ENCODE peak calls at places on chromosomes 1 and 21, in five cellular contexts. One of them, this sample, is unnamed.

GRCh38 chr21:39504230-39504629 is 52.5 kb downstream of the SH3BGR start:
- DNase-seq in hepatic stellate cell: no peak
- DNase-seq in left ventricle myocardium superior: no peak
- DNase-seq in bronchial epithelial cell: no peak
- DNase-seq in fibroblast of pulmonary artery: no peak
- DNase-seq in this sample: no peak

GRCh38 chr1:201946224-201946908 is at the start of gene LMOD1:
- DNase-seq in hepatic stellate cell: peak; percentile 87
- DNase-seq in bronchial epithelial cell: peak; percentile 45
- DNase-seq in fibroblast of pulmonary artery: peak; percentile 88
- DNase-seq in left ventricle myocardium superior: peak; percentile 84
- DNase-seq in this sample: peak; percentile 90

GRCh38 chr1:111214884-111215283 is 12.6 kb upstream of the CHI3L2 start:
- DNase-seq in hepatic stellate cell: no peak
- DNase-seq in fibroblast of pulmonary artery: no peak
- DNase-seq in left ventricle myocardium superior: no peak
- DNase-seq in bronchial epithelial cell: no peak
- DNase-seq in this sample: no peak

GRCh38 chr1:23029337-23029736 is 10.1 kb downstream of the KDM1A start:
- DNase-seq in bronchial epithelial cell: no peak
- DNase-seq in left ventricle myocardium superior: no peak
- DNase-seq in hepatic stellate cell: no peak
- DNase-seq in fibroblast of pulmonary artery: no peak
- DNase-seq in this sample: no peak

GRCh38 chr1:37058424-37058988 is 24.2 kb upstream of the GRIK3 start:
- DNase-seq in bronchial epithelial cell: no peak
- DNase-seq in fibroblast of pulmonary artery: no peak
- DNase-seq in hepatic stellate cell: no peak
- DNase-seq in left ventricle myocardium superior: no peak
- DNase-seq in this sample: no peak

GRCh38 chr1:47696404-47696910 is 258.6 kb downstream of the FOXD2 start:
- DNase-seq in hepatic stellate cell: no peak
- DNase-seq in left ventricle myocardium superior: no peak
- DNase-seq in fibroblast of pulmonary artery: no peak
- DNase-seq in bronchial epithelial cell: no peak
- DNase-seq in this sample: peak; percentile 27

GRCh38 chr1:182806015-182806678 is 16.6 kb downstream of the NPL start:
- DNase-seq in hepatic stellate cell: no peak
- DNase-seq in left ventricle myocardium superior: no peak
- DNase-seq in fibroblast of pulmonary artery: no peak
- DNase-seq in bronchial epithelial cell: no peak
- DNase-seq in this sample: no peak

GRCh38 chr1:72601035-72601674 is 318.8 kb upstream of the NEGR1 start:
- DNase-seq in hepatic stellate cell: no peak
- DNase-seq in left ventricle myocardium superior: no peak
- DNase-seq in bronchial epithelial cell: no peak
- DNase-seq in fibroblast of pulmonary artery: peak; percentile 23
- DNase-seq in this sample: no peak

GRCh38 chr1:24874611-24875225 is 55.4 kb downstream of the RUNX3 start:
- DNase-seq in hepatic stellate cell: no peak
- DNase-seq in fibroblast of pulmonary artery: no peak
- DNase-seq in left ventricle myocardium superior: no peak
- DNase-seq in bronchial epithelial cell: peak; percentile 14
- DNase-seq in this sample: no peak

GRCh38 chr1:228212415-228212965 is 4.6 kb downstream of the OBSCN start:
- DNase-seq in hepatic stellate cell: no peak
- DNase-seq in left ventricle myocardium superior: no peak
- DNase-seq in bronchial epithelial cell: no peak
- DNase-seq in fibroblast of pulmonary artery: no peak
- DNase-seq in this sample: no peak

GRCh38 chr1:33111965-33112364 is 31.0 kb downstream of the AZIN2 start:
- DNase-seq in fibroblast of pulmonary artery: peak; percentile 60
- DNase-seq in bronchial epithelial cell: peak; percentile 53
- DNase-seq in left ventricle myocardium superior: no peak
- DNase-seq in hepatic stellate cell: no peak
- DNase-seq in this sample: no peak

GRCh38 chr1:27585684-27586083 is 18.3 kb downstream of the AHDC1 start:
- DNase-seq in bronchial epithelial cell: no peak
- DNase-seq in fibroblast of pulmonary artery: no peak
- DNase-seq in hepatic stellate cell: no peak
- DNase-seq in left ventricle myocardium superior: no peak
- DNase-seq in this sample: no peak

GRCh38 chr21:43733060-43733459 is 14.1 kb downstream of the PDXK start:
- DNase-seq in left ventricle myocardium superior: no peak
- DNase-seq in hepatic stellate cell: no peak
- DNase-seq in bronchial epithelial cell: no peak
- DNase-seq in fibroblast of pulmonary artery: no peak
- DNase-seq in this sample: no peak

GRCh38 chr1:162070094-162070748 is 730 bp downstream of the NOS1AP start:
- DNase-seq in fibroblast of pulmonary artery: no peak
- DNase-seq in left ventricle myocardium superior: no peak
- DNase-seq in hepatic stellate cell: no peak
- DNase-seq in bronchial epithelial cell: no peak
- DNase-seq in this sample: no peak

This sample was measured in SJSA1.